ENCODE peak calls at places on chromosomes 4 and X, in four cellular contexts. S is cardiac muscle cell, W is left lung, P is Peyer's patch. O is an unnamed sample.

GRCh38 chrX:154739952-154740351 is 10.9 kb downstream of the GAB3 start:
- DNase-seq in W (no peak), S (no peak), P (no peak), O (no peak)

GRCh38 chr4:53480909-53481308 is 103.5 kb downstream of the FIP1L1 start:
- DNase-seq in S (no peak), W (no peak), P (no peak), O (no peak)

GRCh38 chr4:177699365-177700213 is 257.4 kb upstream of the AGA start:
- DNase-seq in W (no peak), P (no peak), S (peak), O (no peak)

GRCh38 chr4:78414116-78414515 is 137.5 kb upstream of the ANXA3 start:
- DNase-seq in W (no peak), P (no peak), S (peak), O (no peak)

GRCh38 chr4:85793256-85793655 is 318.3 kb downstream of the ARHGAP24 start:
- DNase-seq in S (no peak), W (no peak), P (no peak), O (no peak)

GRCh38 chr4:127698789-127699200 is 31.4 kb upstream of the SLC25A31 start:
- DNase-seq in S (peak), P (no peak), W (no peak), O (no peak)

GRCh38 chrX:54944816-54945215 is 24.2 kb downstream of the TRO start:
- DNase-seq in P (no peak), S (no peak), W (no peak), O (no peak)

GRCh38 chr4:132502096-132502552 is 647.0 kb upstream of the PCDH10 start:
- DNase-seq in S (no peak), W (no peak), P (no peak), O (no peak)

GRCh38 chr4:147287588-147287890 is 193.4 kb upstream of the EDNRA start:
- DNase-seq in W (no peak), P (no peak), S (peak), O (no peak)

GRCh38 chr4:1590244-1590643 is 93.9 kb downstream of the FAM53A start:
- DNase-seq in W (no peak), P (no peak), S (no peak), O (no peak)

DNA sequence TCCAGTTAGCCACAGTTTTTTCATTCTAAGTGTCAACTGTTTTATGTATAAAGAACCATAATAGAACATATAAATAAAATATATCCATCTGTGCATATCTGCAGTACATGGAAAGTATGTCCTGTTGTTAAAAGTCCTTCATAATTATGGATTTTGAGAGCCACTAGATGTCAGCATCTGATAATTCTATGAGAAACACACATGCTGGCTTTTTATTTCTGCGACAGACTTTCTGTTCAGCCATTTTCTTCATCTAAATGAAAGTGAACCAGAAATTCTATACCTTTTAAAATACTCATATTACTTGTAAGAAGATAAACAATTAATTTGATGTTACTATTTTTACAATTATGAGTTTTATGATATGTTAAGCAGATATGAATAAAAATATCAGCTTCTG is 251.4 kb downstream of the GPM6A start:
- DNase-seq in W (no peak), S (no peak), P (no peak), O (no peak)
- TF ChIP-seq CTCF in W (no peak), S (no peak), P (peak), O (peak)

GRCh38 chrX:150363561-150364346 is 637 bp downstream of the MAMLD1 start:
- DNase-seq in P (no peak), W (peak), S (peak), O (no peak)
- TF ChIP-seq CTCF in P (no peak), W (no peak), S (peak), O (peak)

GRCh38 chr4:108890491-108890890 is 127.6 kb upstream of the ETNPPL start:
- DNase-seq in S (no peak), W (no peak), P (no peak), O (no peak)
- TF ChIP-seq CTCF in S (no peak), W (no peak), P (no peak), O (peak)

DNA sequence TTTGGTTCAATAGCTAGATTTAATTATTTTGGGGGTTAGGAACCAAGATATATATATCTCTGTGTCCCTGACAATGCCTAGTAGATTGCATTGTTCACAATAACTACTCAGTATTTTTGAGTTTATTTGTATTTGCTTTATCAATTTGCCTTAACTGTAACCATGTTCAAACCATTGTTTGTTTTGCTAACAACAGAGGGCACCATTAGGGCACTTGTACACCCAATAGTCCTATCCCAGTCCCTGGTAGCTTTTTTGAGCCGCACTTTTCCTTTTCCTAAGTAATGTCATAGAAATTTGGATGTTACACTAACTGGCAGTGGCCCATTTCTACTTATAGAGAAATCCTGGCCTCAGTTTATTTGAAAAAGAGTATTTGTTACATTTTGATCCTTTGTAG is 582 bp upstream of the KLHL5 start:
- DNase-seq in S (no peak), W (no peak), P (no peak), O (no peak)
- TF ChIP-seq CTCF in S (no peak), W (no peak), P (no peak), O (no peak)

GRCh38 chr4:80619070-80619674 is 283.6 kb downstream of the CFAP299 start:
- DNase-seq in W (no peak), S (peak), P (peak), O (no peak)
- TF ChIP-seq CTCF in W (no peak), S (peak), P (peak), O (peak)